ENCODE peak calls at places on chromosomes 13 and 19, in seven cellular contexts. Y, W, Q, K, H, V and L are unnamed samples.
A peak's percentile ranks its signal among the peaks of the same experiment; 100 is the strongest.

GRCh38 chr19:17610384-17610783 is 54.9 kb downstream of the COLGALT1 start:
- DNase-seq in Y (peak; percentile 70), W (no peak), Q (no peak), K (peak; percentile 44), H (no peak), V (peak; percentile 55), L (peak; percentile 81)

GRCh38 chr19:43430142-43430710 is 15.5 kb downstream of the TEX101 start:
- DNase-seq in Y (peak; percentile 75), W (no peak), Q (no peak), K (no peak), H (peak; percentile 31), V (no peak), L (no peak)

GRCh38 chr13:99996177-99996705 is 14.7 kb downstream of the ZIC2 start:
- DNase-seq in Y (peak; percentile 24), W (peak; percentile 57), Q (no peak), K (no peak), H (no peak), V (no peak), L (no peak)

GRCh38 chr19:28603453-28603852 is 609.5 kb downstream of the UQCRFS1 start:
- DNase-seq in Y (no peak), W (no peak), Q (no peak), K (no peak), H (no peak), V (no peak), L (peak; percentile 81)

GRCh38 chr13:94656766-94657165 is 55.1 kb downstream of the GPR180 start:
- DNase-seq in Y (peak; percentile 6), W (no peak), Q (peak; percentile 76), K (peak; percentile 93), H (peak; percentile 23), V (no peak), L (no peak)

GRCh38 chr19:6103217-6103644 is 7.1 kb downstream of the RFX2 start:
- DNase-seq in Y (no peak), W (no peak), Q (peak; percentile 85), K (peak; percentile 96), H (no peak), V (no peak), L (no peak)

GRCh38 chr13:110965038-110965754 is 50.3 kb upstream of the ANKRD10 start:
- DNase-seq in Y (no peak), W (no peak), Q (peak; percentile 91), K (peak; percentile 86), H (peak; percentile 63), V (no peak), L (no peak)

GRCh38 chr13:80141114-80141849 is 199.6 kb downstream of the SPRY2 start:
- DNase-seq in Y (no peak), W (peak; percentile 13), Q (no peak), K (peak; percentile 75), H (peak; percentile 39), V (no peak), L (no peak)

GRCh38 chr13:110156186-110157065 is 150.5 kb downstream of the COL4A1 start:
- DNase-seq in Y (no peak), W (no peak), Q (no peak), K (no peak), H (no peak), V (no peak), L (no peak)

GRCh38 chr13:44236370-44236769 is 137.3 kb upstream of the SERP2 start:
- DNase-seq in Y (no peak), W (no peak), Q (no peak), K (peak; percentile 77), H (no peak), V (no peak), L (no peak)

GRCh38 chr13:45575830-45576180 is 39.7 kb downstream of the ERICH6B start:
- DNase-seq in Y (no peak), W (no peak), Q (no peak), K (no peak), H (no peak), V (peak; percentile 54), L (no peak)

GRCh38 chr19:10115392-10116084 is 4.0 kb downstream of the P2RY11 start:
- DNase-seq in Y (no peak), W (no peak), Q (peak; percentile 15), K (peak; percentile 31), H (no peak), V (peak; percentile 37), L (no peak)

GRCh38 chr13:63370101-63370500 is 1954.5 kb upstream of the PCDH20 start:
- DNase-seq in Y (no peak), W (no peak), Q (no peak), K (no peak), H (no peak), V (no peak), L (no peak)

GRCh38 chr19:50203281-50204080 is at the start of gene MYH14:
- DNase-seq in Y (peak; percentile 97), W (peak; percentile 97), Q (peak; percentile 99), K (peak; percentile 63), H (peak; percentile 96), V (peak; percentile 82), L (no peak)

GRCh38 chr13:100382787-100383186 is 205.8 kb downstream of the GGACT start:
- DNase-seq in Y (no peak), W (no peak), Q (no peak), K (peak; percentile 46), H (no peak), V (no peak), L (no peak)

GRCh38 chr19:39676004-39676403 is 20.3 kb downstream of the LGALS16 start:
- DNase-seq in Y (no peak), W (no peak), Q (peak; percentile 32), K (no peak), H (no peak), V (no peak), L (no peak)

GRCh38 chr13:95229855-95230254 is 71.4 kb downstream of the ABCC4 start:
- DNase-seq in Y (no peak), W (no peak), Q (no peak), K (no peak), H (no peak), V (no peak), L (no peak)

GRCh38 chr19:19485161-19485997 is 30.0 kb downstream of the TSSK6 start:
- DNase-seq in Y (no peak), W (no peak), Q (no peak), K (peak; percentile 56), H (no peak), V (no peak), L (no peak)

GRCh38 chr19:10219678-10220077 is 11.5 kb downstream of the S1PR2 start:
- DNase-seq in Y (peak; percentile 87), W (peak; percentile 26), Q (peak; percentile 74), K (peak; percentile 54), H (peak; percentile 42), V (no peak), L (peak; percentile 84)

DNA sequence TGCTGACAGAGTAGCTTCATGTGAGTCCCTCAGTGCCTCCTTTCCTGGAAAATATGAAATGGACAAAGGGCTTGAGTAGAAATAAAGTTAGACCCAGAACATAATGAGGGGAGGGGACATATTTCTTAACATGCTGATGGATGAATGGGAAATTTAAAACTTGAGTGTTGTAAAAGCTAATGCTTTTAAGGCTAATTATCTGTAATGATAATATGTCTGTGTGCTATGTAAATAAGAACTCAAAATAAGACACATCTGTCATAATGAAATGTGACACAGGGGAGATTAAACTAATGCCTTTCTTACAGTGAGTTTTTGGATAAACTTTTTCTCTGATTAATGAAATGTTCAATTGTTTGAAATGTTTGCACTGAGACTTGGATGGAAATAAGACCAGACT is 65.8 kb upstream of the RFXAP start:
- DNase-seq in Y (no peak), W (no peak), Q (no peak), K (no peak), H (no peak), V (no peak), L (no peak)
- TF ChIP-seq EZH2phosphoT487 in Y (no peak), W (no peak), Q (no peak), K (no peak), H (no peak), V (no peak), L (no peak)

DNA sequence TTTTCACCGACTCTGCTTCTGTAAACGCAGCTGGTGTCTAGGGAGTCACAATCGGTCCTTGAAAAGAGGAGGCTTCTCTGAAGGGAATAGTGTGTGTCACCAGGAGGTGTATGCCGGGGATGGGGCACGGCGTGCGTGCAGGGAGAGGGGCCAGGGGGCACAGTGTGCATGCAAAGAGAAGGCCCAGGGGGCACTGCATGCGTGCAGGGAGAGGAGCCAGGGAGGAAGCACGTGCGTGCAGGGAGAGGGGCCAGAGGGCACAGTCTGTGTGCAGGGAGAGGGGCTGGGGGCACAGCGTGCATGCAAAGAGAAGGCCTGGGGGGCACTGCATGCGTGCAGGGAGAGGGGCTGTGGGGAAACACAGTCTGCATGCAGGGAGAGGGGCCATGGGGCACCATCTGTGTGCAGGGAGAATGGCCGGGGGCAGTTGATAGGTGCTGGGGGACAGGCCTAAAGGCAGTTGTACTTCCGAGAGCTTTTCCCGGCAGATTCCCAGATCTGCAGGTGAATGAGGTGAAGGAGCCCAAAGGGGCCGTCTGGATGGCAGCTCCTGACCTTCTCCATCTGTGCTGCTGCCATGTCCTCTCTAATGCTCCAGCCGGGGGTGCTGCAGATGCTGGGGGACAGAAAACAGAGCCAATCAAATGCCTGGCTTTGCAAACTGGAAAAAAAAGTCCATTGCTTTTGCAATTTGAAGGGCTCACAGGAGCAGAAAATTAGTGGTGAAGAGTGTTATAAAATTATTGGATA is 36.4 kb downstream of the ATP11A start:
- DNase-seq in Y (no peak), W (no peak), Q (peak; percentile 6), K (no peak), H (no peak), V (no peak), L (no peak)
- H3K27ac ChIP-seq in Y (no peak overlapping the region), W (no peak overlapping the region), Q (peak overlapping the region; percentile 98), K (no peak overlapping the region), H (peak overlapping the region; percentile 27), V (no peak overlapping the region), L (no peak overlapping the region)

GRCh38 chr13:29850213-29850898 is at the start of gene UBL3:
- DNase-seq in Y (peak; percentile 98), W (peak; percentile 99), Q (peak; percentile 93), K (peak; percentile 99), H (peak; percentile 98), V (peak; percentile 97), L (peak; percentile 93)
- H3K4me2 ChIP-seq in Y (peak within 1 kb of the TSS; percentile 98), W (peak within 1 kb of the TSS; percentile 85), Q (peak within 1 kb of the TSS; percentile 91), K (peak within 1 kb of the TSS; percentile 92), H (peak within 1 kb of the TSS; percentile 81), V (peak within 1 kb of the TSS; percentile 83), L (peak within 1 kb of the TSS; percentile 97)

GRCh38 chr13:32779119-32779518 is 192.9 kb downstream of the PDS5B start:
- DNase-seq in Y (no peak), W (no peak), Q (no peak), K (no peak), H (no peak), V (no peak), L (no peak)

GRCh38 chr13:32781906-32782305 is 195.7 kb downstream of the PDS5B start:
- DNase-seq in Y (no peak), W (no peak), Q (no peak), K (no peak), H (no peak), V (no peak), L (no peak)

GRCh38 chr13:32783067-32783466 is 196.8 kb downstream of the PDS5B start:
- DNase-seq in Y (no peak), W (no peak), Q (peak; percentile 49), K (peak; percentile 55), H (no peak), V (no peak), L (peak; percentile 4)
- TF ChIP-seq EZH2phosphoT487 in Y (no peak), W (no peak), Q (no peak), K (no peak), H (no peak), V (no peak), L (no peak)